ENCODE peak calls at places on chromosomes 16 and 17, in seven cellular contexts. F is fibroblast of mammary gland, J is fibroblast of lung, P is colonic mucosa, O is psoas muscle, R is ascending aorta, N is GM12865. Z is an unnamed sample.

GRCh38 chr17:47188266-47188665 is 829 bp downstream of the CDC27 start:
- DNase-seq in F (peak; percentile 79), J (peak; percentile 67), P (no peak), O (no peak), R (no peak), N (peak; percentile 55), Z (no peak)

GRCh38 chr17:67024736-67025135 is 19.6 kb upstream of the CACNG1 start:
- DNase-seq in F (no peak), J (no peak), P (no peak), O (no peak), R (no peak), N (no peak), Z (no peak)

GRCh38 chr17:16013943-16014407 is 14.4 kb downstream of the TTC19 start:
- DNase-seq in F (peak; percentile 88), J (peak; percentile 93), P (no peak), O (no peak), R (no peak), N (no peak), Z (no peak)

GRCh38 chr17:65228734-65229390 is 91.7 kb downstream of the RGS9 start:
- DNase-seq in F (peak; percentile 46), J (peak; percentile 20), P (no peak), O (no peak), R (no peak), N (peak; percentile 85), Z (no peak)

GRCh38 chr17:80790981-80791742 is 200.5 kb upstream of the CHMP6 start:
- DNase-seq in F (no peak), J (peak; percentile 9), P (no peak), O (no peak), R (no peak), N (peak; percentile 19), Z (no peak)

GRCh38 chr17:57858838-57859237 is 9.0 kb upstream of the MRPS23 start:
- DNase-seq in F (no peak), J (no peak), P (no peak), O (no peak), R (no peak), N (no peak), Z (no peak)

GRCh38 chr17:45092932-45093430 is 31.9 kb downstream of the NMT1 start:
- DNase-seq in F (peak; percentile 98), J (peak; percentile 99), P (peak; percentile 47), O (peak; percentile 89), R (peak; percentile 81), N (no peak), Z (no peak)

GRCh38 chr16:5062790-5063765 is 2.7 kb downstream of the C16orf89 start:
- DNase-seq in F (no peak), J (no peak), P (no peak), O (no peak), R (no peak), N (peak; percentile 39), Z (no peak)

GRCh38 chr17:42405963-42406495 is 17.0 kb downstream of the CAVIN1 start:
- DNase-seq in F (peak; percentile 93), J (peak; percentile 83), P (peak; percentile 88), O (peak; percentile 88), R (no peak), N (peak; percentile 77), Z (peak; percentile 90)

GRCh38 chr17:42107124-42107523 is 5.4 kb downstream of the DHX58 start:
- DNase-seq in F (no peak), J (no peak), P (no peak), O (no peak), R (no peak), N (no peak), Z (no peak)

GRCh38 chr16:66026211-66026610 is 340.3 kb upstream of the CDH5 start:
- DNase-seq in F (peak; percentile 41), J (no peak), P (no peak), O (no peak), R (no peak), N (no peak), Z (no peak)

GRCh38 chr17:50772251-50772650 is 4.9 kb upstream of the ANKRD40CL start:
- DNase-seq in F (no peak), J (no peak), P (no peak), O (no peak), R (no peak), N (peak; percentile 73), Z (no peak)

GRCh38 chr16:15924996-15925395 is 24.4 kb upstream of the ABCC1 start:
- DNase-seq in F (no peak), J (no peak), P (no peak), O (no peak), R (no peak), N (no peak), Z (no peak)

GRCh38 chr17:83053779-83054451 is 25.5 kb upstream of the METRNL start:
- DNase-seq in F (no peak), J (peak; percentile 5), P (peak; percentile 43), O (no peak), R (no peak), N (peak; percentile 36), Z (no peak)

GRCh38 chr17:43701318-43701743 is 39.6 kb upstream of the MEOX1 start:
- DNase-seq in F (peak; percentile 85), J (peak; percentile 57), P (no peak), O (peak; percentile 41), R (no peak), N (peak; percentile 70), Z (no peak)

GRCh38 chr16:11619327-11619851 is 32.7 kb upstream of the LITAF start:
- DNase-seq in F (no peak), J (no peak), P (no peak), O (no peak), R (no peak), N (peak; percentile 78), Z (no peak)

GRCh38 chr16:27722266-27722636 is 172.3 kb downstream of the KATNIP start:
- DNase-seq in F (no peak), J (no peak), P (peak; percentile 60), O (no peak), R (no peak), N (no peak), Z (no peak)

DNA sequence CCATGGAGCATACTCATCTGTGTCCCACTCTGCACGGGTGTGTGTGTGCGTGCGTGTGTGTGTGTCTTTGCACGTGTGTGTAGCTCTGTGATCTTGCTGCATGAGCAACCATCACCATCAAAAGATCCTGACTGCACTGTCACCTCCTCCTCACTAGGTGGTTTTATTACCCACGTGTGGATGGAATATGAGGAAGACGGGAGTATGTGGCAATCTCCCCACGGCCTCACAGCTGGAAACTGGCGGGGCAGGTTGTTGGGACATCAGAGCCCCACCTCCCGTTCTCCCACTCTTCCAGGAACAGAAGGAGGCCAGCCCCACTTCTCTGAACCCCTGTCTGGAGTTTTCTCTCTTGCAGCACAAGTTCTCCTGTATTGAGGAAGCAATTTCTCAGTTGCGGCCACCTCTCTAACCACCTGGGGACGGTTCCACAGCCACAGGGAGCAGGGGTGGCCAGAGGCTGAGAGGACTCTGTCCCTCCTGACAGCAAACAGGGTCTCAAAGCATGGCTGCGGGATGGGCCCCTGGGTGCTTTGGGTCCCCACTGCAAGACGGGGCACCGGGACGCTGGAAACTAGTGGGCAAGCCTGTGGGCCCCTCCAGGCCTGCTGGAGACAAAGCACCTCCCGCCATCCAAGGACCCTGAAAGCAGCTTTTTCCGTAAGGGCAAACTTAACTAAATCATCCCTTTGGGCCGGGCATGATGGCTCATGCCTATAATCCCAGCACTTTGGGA is 27.9 kb upstream of the ATP2C2 start:
- DNase-seq in F (peak; percentile 7), J (no peak), P (peak; percentile 86), O (no peak), R (no peak), N (no peak), Z (no peak)
- TF ChIP-seq CTCF in F (no peak), J (no peak), P (no peak), O (no peak), R (no peak), N (no peak), Z (no peak)

DNA sequence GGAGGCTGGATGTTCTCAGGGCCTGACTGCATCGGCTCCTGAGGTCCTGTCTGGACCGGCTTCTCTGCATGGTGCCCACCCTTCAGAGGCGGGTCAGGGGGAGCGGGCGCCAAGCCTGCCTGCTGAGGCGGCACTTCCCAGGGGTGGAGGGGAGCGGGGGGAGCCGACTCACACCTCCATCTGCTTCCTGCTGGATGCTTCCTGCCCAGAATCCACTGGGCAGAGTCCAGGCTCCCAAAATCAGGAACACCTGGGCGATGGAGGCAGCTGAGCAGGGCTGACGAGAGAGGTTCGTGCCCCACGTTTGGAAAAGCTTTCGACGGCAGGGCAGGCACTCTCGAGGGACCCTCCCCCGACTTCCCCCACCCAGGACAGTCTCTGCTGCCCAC is 42.2 kb downstream of the TIMM22 start:
- DNase-seq in F (no peak), J (no peak), P (no peak), O (no peak), R (no peak), N (no peak), Z (no peak)
- TF ChIP-seq CTCF in F (no peak), J (no peak), P (no peak), O (no peak), R (no peak), N (no peak), Z (no peak)

GRCh38 chr17:40178660-40179059 is 1.4 kb downstream of the RAPGEFL1 start:
- DNase-seq in F (no peak), J (no peak), P (no peak), O (no peak), R (no peak), N (no peak), Z (no peak)

GRCh38 chr17:40179923-40180659 is 2.8 kb downstream of the RAPGEFL1 start:
- DNase-seq in F (peak; percentile 59), J (peak; percentile 40), P (peak; percentile 41), O (no peak), R (no peak), N (no peak), Z (no peak)

GRCh38 chr17:40177275-40177874 is at the start of gene RAPGEFL1:
- DNase-seq in F (peak; percentile 65), J (peak; percentile 53), P (peak; percentile 93), O (peak; percentile 80), R (no peak), N (peak; percentile 82), Z (peak; percentile 82)

GRCh38 chr17:40176409-40177110 is 710 bp upstream of the RAPGEFL1 start:
- DNase-seq in F (no peak), J (no peak), P (peak; percentile 90), O (no peak), R (no peak), N (no peak), Z (no peak)

GRCh38 chr17:40178021-40178601 is 841 bp downstream of the RAPGEFL1 start:
- DNase-seq in F (no peak), J (no peak), P (peak; percentile 33), O (no peak), R (no peak), N (no peak), Z (peak; percentile 39)
- TF ChIP-seq CTCF in F (no peak), J (no peak), P (no peak), O (no peak), R (no peak), N (no peak), Z (no peak)

DNA sequence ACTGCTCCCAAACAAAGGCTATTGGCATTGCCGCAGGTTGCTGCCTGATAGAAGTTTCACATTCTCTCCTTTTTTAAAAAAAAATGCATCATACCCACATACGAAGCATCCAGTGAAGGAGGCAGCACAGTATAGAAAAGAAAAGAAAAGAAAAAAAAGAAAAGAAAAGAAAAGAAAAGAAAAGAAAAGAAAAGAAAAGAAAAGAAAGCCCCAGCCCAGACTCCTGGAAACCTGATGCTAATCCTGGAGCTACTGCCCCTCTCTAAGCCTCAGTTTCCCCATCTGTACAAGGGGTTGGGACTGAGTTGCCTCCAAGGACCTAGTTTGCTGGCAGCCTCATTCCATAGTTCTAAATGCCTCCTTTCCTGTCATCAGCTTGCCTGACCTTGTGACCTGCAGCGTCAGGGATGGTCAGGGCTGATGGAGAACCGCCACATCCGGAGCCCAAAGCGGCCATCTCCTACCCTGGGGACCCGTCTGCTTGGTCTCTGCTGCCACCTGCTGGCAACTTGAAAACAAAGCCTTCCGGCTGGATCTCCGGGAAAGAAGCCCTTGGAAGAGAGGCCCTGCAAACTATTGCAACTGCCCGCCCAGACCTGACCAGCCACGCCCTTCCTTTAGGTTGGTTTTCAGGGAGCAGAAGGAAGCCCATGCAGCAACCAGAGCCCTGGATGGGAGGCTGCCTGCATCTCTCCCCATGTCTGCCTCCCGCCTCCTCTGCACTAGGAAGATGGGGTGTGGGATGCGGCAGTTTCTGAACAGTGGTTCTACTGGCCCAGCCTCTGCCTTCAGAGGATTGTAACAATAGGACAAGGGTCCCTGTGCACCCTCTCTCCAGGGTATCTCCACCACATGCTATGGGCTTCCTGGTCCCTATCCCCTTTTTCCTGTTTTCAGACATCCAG is 13.0 kb downstream of the AIPL1 start:
- DNase-seq in F (peak; percentile 75), J (peak; percentile 71), P (peak; percentile 80), O (peak; percentile 76), R (peak; percentile 31), N (peak; percentile 79), Z (peak; percentile 91)
- TF ChIP-seq CTCF in F (peak; percentile 81), J (peak; percentile 72), P (peak; percentile 73), O (peak; percentile 83), R (peak; percentile 78), N (peak; percentile 79), Z (peak; percentile 88)